ENCODE peak calls at places on chromosomes 1 and 21, in seven cellular contexts. One of them, this sample, is unnamed.

GRCh38 chr1:232793944-232794343 is 11.3 kb upstream of the MAP10 start:
- DNase-seq in endothelial cell of umbilical vein: peak
- DNase-seq in Caco-2: no peak
- DNase-seq in ovary: no peak
- DNase-seq in IMR-90: peak
- DNase-seq in fibroblast of mammary gland: peak
- DNase-seq in B cell: no peak
- DNase-seq in this sample: no peak

GRCh38 chr1:152089014-152089674 is at the start of gene TCHHL1:
- DNase-seq in Caco-2: no peak
- DNase-seq in endothelial cell of umbilical vein: no peak
- DNase-seq in IMR-90: no peak
- DNase-seq in fibroblast of mammary gland: no peak
- DNase-seq in ovary: no peak
- DNase-seq in B cell: no peak
- DNase-seq in this sample: no peak

GRCh38 chr1:46340404-46341221 is at the start of gene NSUN4:
- DNase-seq in Caco-2: peak
- DNase-seq in endothelial cell of umbilical vein: peak
- DNase-seq in IMR-90: peak
- DNase-seq in fibroblast of mammary gland: peak
- DNase-seq in B cell: peak
- DNase-seq in ovary: peak
- DNase-seq in this sample: peak

GRCh38 chr1:103514920-103515503 is 10.5 kb upstream of the RNPC3 start:
- DNase-seq in endothelial cell of umbilical vein: peak
- DNase-seq in ovary: no peak
- DNase-seq in B cell: peak
- DNase-seq in IMR-90: peak
- DNase-seq in fibroblast of mammary gland: peak
- DNase-seq in Caco-2: peak
- DNase-seq in this sample: no peak

GRCh38 chr1:68453060-68453665 is 3.4 kb upstream of the RPE65 start:
- DNase-seq in ovary: no peak
- DNase-seq in endothelial cell of umbilical vein: no peak
- DNase-seq in IMR-90: peak
- DNase-seq in Caco-2: no peak
- DNase-seq in B cell: no peak
- DNase-seq in fibroblast of mammary gland: no peak
- DNase-seq in this sample: no peak

GRCh38 chr1:246597340-246597739 is 31.1 kb downstream of the CNST start:
- DNase-seq in IMR-90: peak
- DNase-seq in fibroblast of mammary gland: peak
- DNase-seq in Caco-2: no peak
- DNase-seq in endothelial cell of umbilical vein: peak
- DNase-seq in ovary: no peak
- DNase-seq in B cell: no peak
- DNase-seq in this sample: no peak

GRCh38 chr1:53548031-53548491 is 88.9 kb downstream of the DMRTB1 start:
- DNase-seq in fibroblast of mammary gland: no peak
- DNase-seq in B cell: no peak
- DNase-seq in Caco-2: no peak
- DNase-seq in endothelial cell of umbilical vein: no peak
- DNase-seq in ovary: no peak
- DNase-seq in IMR-90: no peak
- DNase-seq in this sample: no peak

GRCh38 chr21:16037386-16037785 is 307.6 kb downstream of the USP25 start:
- DNase-seq in endothelial cell of umbilical vein: no peak
- DNase-seq in fibroblast of mammary gland: no peak
- DNase-seq in Caco-2: no peak
- DNase-seq in B cell: no peak
- DNase-seq in IMR-90: no peak
- DNase-seq in ovary: no peak
- DNase-seq in this sample: no peak

GRCh38 chr1:2105781-2106524 is 55.7 kb downstream of the PRKCZ start:
- DNase-seq in B cell: no peak
- DNase-seq in ovary: no peak
- DNase-seq in IMR-90: no peak
- DNase-seq in Caco-2: no peak
- DNase-seq in fibroblast of mammary gland: no peak
- DNase-seq in endothelial cell of umbilical vein: no peak
- DNase-seq in this sample: no peak

GRCh38 chr1:20685099-20685662 is 24.0 kb upstream of the DDOST start:
- DNase-seq in IMR-90: no peak
- DNase-seq in ovary: no peak
- DNase-seq in endothelial cell of umbilical vein: peak
- DNase-seq in B cell: no peak
- DNase-seq in Caco-2: no peak
- DNase-seq in fibroblast of mammary gland: no peak
- DNase-seq in this sample: no peak

GRCh38 chr1:202192770-202193613 is 607 bp upstream of the LGR6 start:
- DNase-seq in fibroblast of mammary gland: peak
- DNase-seq in Caco-2: peak
- DNase-seq in ovary: no peak
- DNase-seq in IMR-90: peak
- DNase-seq in endothelial cell of umbilical vein: peak
- DNase-seq in B cell: peak
- DNase-seq in this sample: peak

GRCh38 chr21:32817206-32817605 is 45.7 kb upstream of the PAXBP1 start:
- DNase-seq in endothelial cell of umbilical vein: no peak
- DNase-seq in Caco-2: peak
- DNase-seq in fibroblast of mammary gland: no peak
- DNase-seq in IMR-90: no peak
- DNase-seq in B cell: no peak
- DNase-seq in ovary: no peak
- DNase-seq in this sample: no peak

GRCh38 chr1:12179111-12179519 is 12.3 kb downstream of the TNFRSF1B start:
- DNase-seq in B cell: no peak
- DNase-seq in fibroblast of mammary gland: no peak
- DNase-seq in Caco-2: no peak
- DNase-seq in ovary: no peak
- DNase-seq in endothelial cell of umbilical vein: peak
- DNase-seq in IMR-90: peak
- DNase-seq in this sample: no peak

GRCh38 chr1:78340006-78340405 is 150.8 kb upstream of the PTGFR start:
- DNase-seq in fibroblast of mammary gland: peak
- DNase-seq in ovary: no peak
- DNase-seq in B cell: no peak
- DNase-seq in Caco-2: no peak
- DNase-seq in IMR-90: peak
- DNase-seq in endothelial cell of umbilical vein: peak
- DNase-seq in this sample: no peak

GRCh38 chr1:228986093-228986904 is 251.0 kb downstream of the RHOU start:
- DNase-seq in endothelial cell of umbilical vein: no peak
- DNase-seq in B cell: no peak
- DNase-seq in fibroblast of mammary gland: peak
- DNase-seq in Caco-2: no peak
- DNase-seq in ovary: peak
- DNase-seq in IMR-90: peak
- DNase-seq in this sample: no peak

GRCh38 chr1:160371691-160372208 is 4.9 kb downstream of the NHLH1 start:
- DNase-seq in IMR-90: no peak
- DNase-seq in fibroblast of mammary gland: no peak
- DNase-seq in B cell: no peak
- DNase-seq in Caco-2: no peak
- DNase-seq in ovary: no peak
- DNase-seq in endothelial cell of umbilical vein: no peak
- DNase-seq in this sample: peak

GRCh38 chr1:230288641-230289349 is 137.3 kb downstream of the PGBD5 start:
- DNase-seq in Caco-2: no peak
- DNase-seq in endothelial cell of umbilical vein: no peak
- DNase-seq in ovary: peak
- DNase-seq in IMR-90: peak
- DNase-seq in B cell: no peak
- DNase-seq in fibroblast of mammary gland: peak
- DNase-seq in this sample: no peak

GRCh38 chr1:213415686-213416380 is 364.8 kb downstream of the RPS6KC1 start:
- DNase-seq in B cell: no peak
- DNase-seq in Caco-2: peak
- DNase-seq in ovary: no peak
- DNase-seq in IMR-90: no peak
- DNase-seq in fibroblast of mammary gland: no peak
- DNase-seq in endothelial cell of umbilical vein: no peak
- DNase-seq in this sample: no peak

GRCh38 chr1:200180821-200181220 is 153.3 kb downstream of the NR5A2 start:
- DNase-seq in B cell: no peak
- DNase-seq in IMR-90: peak
- DNase-seq in ovary: no peak
- DNase-seq in endothelial cell of umbilical vein: peak
- DNase-seq in fibroblast of mammary gland: peak
- DNase-seq in Caco-2: no peak
- DNase-seq in this sample: no peak

GRCh38 chr1:40421694-40422384 is 28.4 kb upstream of the ZFP69B start:
- DNase-seq in B cell: no peak
- DNase-seq in endothelial cell of umbilical vein: no peak
- DNase-seq in Caco-2: no peak
- DNase-seq in ovary: no peak
- DNase-seq in IMR-90: peak
- DNase-seq in fibroblast of mammary gland: peak
- DNase-seq in this sample: no peak

GRCh38 chr21:26794597-26795397 is 50.4 kb downstream of the ADAMTS1 start:
- DNase-seq in B cell: no peak
- DNase-seq in endothelial cell of umbilical vein: no peak
- DNase-seq in Caco-2: no peak
- DNase-seq in fibroblast of mammary gland: no peak
- DNase-seq in ovary: no peak
- DNase-seq in IMR-90: peak
- DNase-seq in this sample: no peak

GRCh38 chr1:162040657-162041056 is 17.0 kb upstream of the OLFML2B start:
- DNase-seq in fibroblast of mammary gland: peak
- DNase-seq in IMR-90: peak
- DNase-seq in ovary: no peak
- DNase-seq in Caco-2: peak
- DNase-seq in endothelial cell of umbilical vein: peak
- DNase-seq in B cell: no peak
- DNase-seq in this sample: no peak

GRCh38 chr1:246338546-246338945 is 168.5 kb downstream of the SMYD3 start:
- DNase-seq in ovary: no peak
- DNase-seq in Caco-2: no peak
- DNase-seq in fibroblast of mammary gland: no peak
- DNase-seq in endothelial cell of umbilical vein: no peak
- DNase-seq in IMR-90: no peak
- DNase-seq in B cell: no peak
- DNase-seq in this sample: no peak

GRCh38 chr1:101244842-101245574 is 8.2 kb downstream of the S1PR1 start:
- DNase-seq in IMR-90: no peak
- DNase-seq in B cell: no peak
- DNase-seq in fibroblast of mammary gland: no peak
- DNase-seq in Caco-2: no peak
- DNase-seq in ovary: no peak
- DNase-seq in endothelial cell of umbilical vein: no peak
- DNase-seq in this sample: no peak

GRCh38 chr1:202216691-202217090 is 23.1 kb downstream of the LGR6 start:
- DNase-seq in fibroblast of mammary gland: no peak
- DNase-seq in ovary: no peak
- DNase-seq in endothelial cell of umbilical vein: no peak
- DNase-seq in IMR-90: no peak
- DNase-seq in Caco-2: no peak
- DNase-seq in B cell: no peak
- DNase-seq in this sample: no peak

GRCh38 chr1:151491641-151492040 is 19.5 kb upstream of the CGN start:
- DNase-seq in ovary: no peak
- DNase-seq in endothelial cell of umbilical vein: no peak
- DNase-seq in B cell: no peak
- DNase-seq in IMR-90: no peak
- DNase-seq in fibroblast of mammary gland: no peak
- DNase-seq in Caco-2: no peak
- DNase-seq in this sample: no peak

GRCh38 chr1:156262461-156263287 is 14.8 kb upstream of the PAQR6 start:
- DNase-seq in IMR-90: peak
- DNase-seq in ovary: no peak
- DNase-seq in Caco-2: no peak
- DNase-seq in endothelial cell of umbilical vein: no peak
- DNase-seq in fibroblast of mammary gland: peak
- DNase-seq in B cell: no peak
- DNase-seq in this sample: no peak

GRCh38 chr1:156260896-156261295 is 13.0 kb upstream of the PAQR6 start:
- DNase-seq in fibroblast of mammary gland: no peak
- DNase-seq in IMR-90: no peak
- DNase-seq in B cell: no peak
- DNase-seq in endothelial cell of umbilical vein: no peak
- DNase-seq in Caco-2: no peak
- DNase-seq in ovary: no peak
- DNase-seq in this sample: no peak

GRCh38 chr1:156257711-156258110 is 9.9 kb upstream of the PAQR6 start:
- DNase-seq in fibroblast of mammary gland: no peak
- DNase-seq in ovary: no peak
- DNase-seq in Caco-2: no peak
- DNase-seq in endothelial cell of umbilical vein: no peak
- DNase-seq in IMR-90: no peak
- DNase-seq in B cell: no peak
- DNase-seq in this sample: no peak

GRCh38 chr1:156258859-156259258 is 11.0 kb upstream of the PAQR6 start:
- DNase-seq in IMR-90: no peak
- DNase-seq in Caco-2: no peak
- DNase-seq in B cell: no peak
- DNase-seq in fibroblast of mammary gland: no peak
- DNase-seq in endothelial cell of umbilical vein: no peak
- DNase-seq in ovary: no peak
- DNase-seq in this sample: no peak

GRCh38 chr1:156259805-156260204 is 11.9 kb upstream of the PAQR6 start:
- DNase-seq in ovary: no peak
- DNase-seq in fibroblast of mammary gland: no peak
- DNase-seq in IMR-90: no peak
- DNase-seq in B cell: no peak
- DNase-seq in endothelial cell of umbilical vein: no peak
- DNase-seq in Caco-2: peak
- DNase-seq in this sample: no peak
- TF ChIP-seq CTCF in ovary: no peak
- TF ChIP-seq CTCF in fibroblast of mammary gland: no peak
- TF ChIP-seq CTCF in IMR-90: no peak
- TF ChIP-seq CTCF in B cell: no peak
- TF ChIP-seq CTCF in endothelial cell of umbilical vein: no peak
- TF ChIP-seq CTCF in Caco-2: peak
- TF ChIP-seq CTCF in this sample: no peak

GRCh38 chr1:226457307-226457712 is 49.4 kb upstream of the PARP1 start:
- DNase-seq in endothelial cell of umbilical vein: peak
- DNase-seq in ovary: no peak
- DNase-seq in fibroblast of mammary gland: peak
- DNase-seq in B cell: no peak
- DNase-seq in Caco-2: no peak
- DNase-seq in IMR-90: no peak
- DNase-seq in this sample: no peak
- TF ChIP-seq CTCF in endothelial cell of umbilical vein: peak
- TF ChIP-seq CTCF in ovary: no peak
- TF ChIP-seq CTCF in fibroblast of mammary gland: peak
- TF ChIP-seq CTCF in B cell: peak
- TF ChIP-seq CTCF in Caco-2: no peak
- TF ChIP-seq CTCF in IMR-90: no peak
- TF ChIP-seq CTCF in this sample: no peak

GRCh38 chr21:44489962-44490361 is 34.7 kb downstream of the LRRC3 start:
- DNase-seq in fibroblast of mammary gland: no peak
- DNase-seq in IMR-90: no peak
- DNase-seq in endothelial cell of umbilical vein: no peak
- DNase-seq in ovary: no peak
- DNase-seq in B cell: no peak
- DNase-seq in Caco-2: no peak
- DNase-seq in this sample: no peak
- TF ChIP-seq CTCF in fibroblast of mammary gland: peak
- TF ChIP-seq CTCF in IMR-90: no peak
- TF ChIP-seq CTCF in endothelial cell of umbilical vein: peak
- TF ChIP-seq CTCF in ovary: no peak
- TF ChIP-seq CTCF in B cell: no peak
- TF ChIP-seq CTCF in Caco-2: no peak
- TF ChIP-seq CTCF in this sample: no peak

GRCh38 chr1:234608026-234608719 is 1.8 kb downstream of the IRF2BP2 start:
- DNase-seq in ovary: peak
- DNase-seq in Caco-2: peak
- DNase-seq in fibroblast of mammary gland: peak
- DNase-seq in IMR-90: peak
- DNase-seq in B cell: peak
- DNase-seq in endothelial cell of umbilical vein: peak
- DNase-seq in this sample: no peak
- TF ChIP-seq CTCF in ovary: no peak
- TF ChIP-seq CTCF in Caco-2: peak
- TF ChIP-seq CTCF in fibroblast of mammary gland: no peak
- TF ChIP-seq CTCF in IMR-90: no peak
- TF ChIP-seq CTCF in B cell: no peak
- TF ChIP-seq CTCF in endothelial cell of umbilical vein: no peak
- TF ChIP-seq CTCF in this sample: no peak

This sample was measured in osteocyte.